ENCODE peak calls at places on chromosomes 3 and 15, in ten cellular contexts. I is foreskin melanocyte; A is NCI-H1105; L is T-cell; N is HEK293T; Y is Caco-2; X is Daoy; K is adrenal gland; M is activated naive CD4-positive, alpha-beta T cell treated with Interleukin-2 at 50 U/mL for 16 hours; U is A549. O is an unnamed sample.

GRCh38 chr15:71116366-71116765 is 1.1 kb downstream of the THSD4 start:
- DNase-seq in I (no peak), A (no peak), L (no peak), N (no peak), Y (no peak), X (no peak), K (no peak), M (no peak), U (no peak), O (no peak)

GRCh38 chr3:128222771-128223386 is 69.6 kb downstream of the EEFSEC start:
- DNase-seq in I (no peak), A (no peak), L (no peak), N (no peak), Y (no peak), X (peak; percentile 11), K (no peak), M (no peak), U (no peak), O (no peak)

GRCh38 chr15:101439285-101439919 is 50.1 kb downstream of the PCSK6 start:
- DNase-seq in I (no peak), A (no peak), L (no peak), N (no peak), Y (peak; percentile 77), X (peak; percentile 16), K (no peak), M (no peak), U (no peak), O (no peak)

GRCh38 chr3:99808163-99808794 is 9.4 kb upstream of the CMSS1 start:
- DNase-seq in I (peak; percentile 66), A (peak; percentile 48), L (peak; percentile 10), N (peak; percentile 63), Y (peak; percentile 62), X (peak; percentile 71), K (peak; percentile 72), M (peak; percentile 26), U (peak; percentile 44), O (peak; percentile 19)

GRCh38 chr15:89330881-89331595 is 3.6 kb downstream of the POLG start:
- DNase-seq in I (no peak), A (no peak), L (no peak), N (no peak), Y (no peak), X (no peak), K (no peak), M (no peak), U (no peak), O (no peak)

GRCh38 chr15:70902105-70902504 is 9.5 kb downstream of the LRRC49 start:
- DNase-seq in I (no peak), A (no peak), L (no peak), N (no peak), Y (peak; percentile 27), X (peak; percentile 70), K (no peak), M (no peak), U (no peak), O (no peak)

GRCh38 chr3:46853441-46854410 is 9.5 kb downstream of the MYL3 start:
- DNase-seq in I (no peak), A (no peak), L (peak; percentile 1), N (no peak), Y (no peak), X (no peak), K (no peak), M (no peak), U (no peak), O (no peak)

GRCh38 chr15:63718590-63719035 is 115.1 kb downstream of the HERC1 start:
- DNase-seq in I (no peak), A (no peak), L (no peak), N (no peak), Y (no peak), X (no peak), K (no peak), M (no peak), U (no peak), O (no peak)

GRCh38 chr15:77830041-77830440 is 197.3 kb upstream of the LINGO1 start:
- DNase-seq in I (peak; percentile 22), A (no peak), L (no peak), N (no peak), Y (no peak), X (peak; percentile 50), K (peak; percentile 18), M (no peak), U (no peak), O (no peak)

GRCh38 chr15:38299216-38299615 is 46.6 kb downstream of the SPRED1 start:
- DNase-seq in I (no peak), A (no peak), L (no peak), N (no peak), Y (no peak), X (peak; percentile 45), K (no peak), M (no peak), U (no peak), O (no peak)

GRCh38 chr3:185935465-185936263 is 2.1 kb downstream of the TRA2B start:
- DNase-seq in I (no peak), A (no peak), L (no peak), N (no peak), Y (no peak), X (no peak), K (no peak), M (no peak), U (no peak), O (no peak)

GRCh38 chr15:25054943-25055342 is 100.2 kb downstream of the SNRPN start:
- DNase-seq in I (no peak), A (no peak), L (no peak), N (no peak), Y (no peak), X (no peak), K (no peak), M (no peak), U (no peak), O (no peak)

GRCh38 chr15:82647835-82648256 is 683 bp upstream of the CPEB1 start:
- DNase-seq in I (no peak), A (no peak), L (peak; percentile 38), N (peak; percentile 66), Y (no peak), X (peak; percentile 56), K (no peak), M (peak; percentile 45), U (no peak), O (peak; percentile 16)

GRCh38 chr15:92074646-92075045 is 221.1 kb downstream of the SLCO3A1 start:
- DNase-seq in I (no peak), A (no peak), L (no peak), N (no peak), Y (no peak), X (peak; percentile 83), K (peak; percentile 39), M (no peak), U (no peak), O (no peak)

GRCh38 chr15:94056314-94056713 is 175.0 kb upstream of the MCTP2 start:
- DNase-seq in I (no peak), A (no peak), L (no peak), N (no peak), Y (no peak), X (peak; percentile 48), K (no peak), M (no peak), U (no peak), O (no peak)

GRCh38 chr15:88918738-88919137 is 5.6 kb upstream of the MFGE8 start:
- DNase-seq in I (peak; percentile 97), A (peak; percentile 15), L (no peak), N (no peak), Y (no peak), X (peak; percentile 90), K (peak; percentile 48), M (peak; percentile 50), U (no peak), O (no peak)

GRCh38 chr15:73870700-73871408 is 2.5 kb upstream of the TBC1D21 start:
- DNase-seq in I (no peak), A (no peak), L (no peak), N (no peak), Y (no peak), X (peak; percentile 67), K (peak; percentile 56), M (no peak), U (no peak), O (no peak)

GRCh38 chr15:25238126-25238525 is 200.7 kb downstream of the UBE3A start:
- DNase-seq in I (no peak), A (no peak), L (no peak), N (no peak), Y (no peak), X (no peak), K (no peak), M (no peak), U (no peak), O (no peak)

GRCh38 chr3:190548031-190548656 is 34.3 kb downstream of the IL1RAP start:
- DNase-seq in I (no peak), A (no peak), L (no peak), N (no peak), Y (no peak), X (no peak), K (no peak), M (no peak), U (no peak), O (no peak)

GRCh38 chr15:26841514-26841913 is 25.3 kb upstream of the GABRA5 start:
- DNase-seq in I (no peak), A (no peak), L (no peak), N (no peak), Y (no peak), X (no peak), K (no peak), M (no peak), U (no peak), O (no peak)

GRCh38 chr15:99917237-99917636 is 184.0 kb upstream of the LYSMD4 start:
- DNase-seq in I (no peak), A (no peak), L (no peak), N (no peak), Y (no peak), X (no peak), K (no peak), M (no peak), U (no peak), O (no peak)

GRCh38 chr3:126057936-126058335 is 26.0 kb downstream of the SLC41A3 start:
- DNase-seq in I (no peak), A (no peak), L (no peak), N (no peak), Y (no peak), X (no peak), K (no peak), M (no peak), U (no peak), O (no peak)

GRCh38 chr3:66472313-66473134 is 28.3 kb downstream of the LRIG1 start:
- DNase-seq in I (no peak), A (no peak), L (no peak), N (no peak), Y (peak; percentile 47), X (peak; percentile 77), K (no peak), M (peak; percentile 64), U (peak; percentile 38), O (peak; percentile 43)

GRCh38 chr15:77474310-77474986 is 53.8 kb downstream of the HMG20A start:
- DNase-seq in I (no peak), A (peak; percentile 23), L (no peak), N (no peak), Y (no peak), X (no peak), K (no peak), M (no peak), U (no peak), O (no peak)

GRCh38 chr3:161355508-161355907 is 15.8 kb downstream of the SPTSSB start:
- DNase-seq in I (no peak), A (no peak), L (no peak), N (no peak), Y (no peak), X (no peak), K (no peak), M (no peak), U (no peak), O (no peak)

GRCh38 chr15:99076555-99077308 is 28.1 kb upstream of the SYNM start:
- DNase-seq in I (peak; percentile 81), A (peak; percentile 89), L (no peak), N (peak; percentile 80), Y (peak; percentile 69), X (peak; percentile 78), K (peak; percentile 84), M (peak; percentile 27), U (peak; percentile 80), O (peak; percentile 16)